ENCODE peak calls at places on chromosomes 12 and 14, in five cellular contexts. L, S, F, I and M are unnamed samples. For H3K4me1, the result is how much of the 10 kb centered on the place peaks cover.

GRCh38 chr14:51650721-51651387 is 856 bp upstream of the FRMD6 start:
- DNase-seq in L (peak), S (peak), F (peak), I (no peak), M (no peak)

GRCh38 chr12:106902053-106902452 is 53.7 kb upstream of the TMEM263 start:
- DNase-seq in L (no peak), S (no peak), F (no peak), I (no peak), M (no peak)

GRCh38 chr12:12606793-12607589 is 4.7 kb upstream of the CREBL2 start:
- DNase-seq in L (no peak), S (no peak), F (no peak), I (no peak), M (no peak)

GRCh38 chr14:58395815-58396626 is at the start of gene TOMM20L:
- DNase-seq in L (peak), S (peak), F (peak), I (peak), M (peak)

GRCh38 chr12:1584326-1584725 is 10.1 kb downstream of the FBXL14 start:
- DNase-seq in L (no peak), S (no peak), F (no peak), I (no peak), M (no peak)

GRCh38 chr12:79301181-79301580 is 389.6 kb downstream of the PAWR start:
- DNase-seq in L (no peak), S (no peak), F (no peak), I (no peak), M (no peak)

GRCh38 chr12:131856366-131857097 is 28.3 kb downstream of the MMP17 start:
- DNase-seq in L (no peak), S (no peak), F (no peak), I (no peak), M (no peak)

GRCh38 chr12:113860059-113860820 is 105.9 kb downstream of the RBM19 start:
- DNase-seq in L (peak), S (no peak), F (no peak), I (no peak), M (no peak)

GRCh38 chr12:42588308-42588836 is 1.2 kb downstream of the PRICKLE1 start:
- DNase-seq in L (no peak), S (no peak), F (no peak), I (no peak), M (no peak)

GRCh38 chr14:96631030-96631429 is 128.8 kb downstream of the PAPOLA start:
- DNase-seq in L (peak), S (no peak), F (no peak), I (no peak), M (no peak)

GRCh38 chr14:67674139-67674479 is 323 bp downstream of the VTI1B start:
- DNase-seq in L (peak), S (peak), F (peak), I (peak), M (peak)

GRCh38 chr14:52827426-52827825 is 36.0 kb upstream of the GNPNAT1 start:
- DNase-seq in L (no peak), S (no peak), F (no peak), I (no peak), M (no peak)

GRCh38 chr12:45415393-45415817 is 199.5 kb downstream of the ANO6 start:
- DNase-seq in L (no peak), S (peak), F (peak), I (peak), M (no peak)

GRCh38 chr12:31011746-31012567 is 61.7 kb upstream of the DDX11 start:
- DNase-seq in L (no peak), S (no peak), F (no peak), I (no peak), M (no peak)

GRCh38 chr12:129660961-129661360 is 242.9 kb downstream of the TMEM132D start:
- DNase-seq in L (no peak), S (no peak), F (no peak), I (no peak), M (no peak)

GRCh38 chr14:90755661-90756304 is 60.4 kb downstream of the TTC7B start:
- DNase-seq in L (no peak), S (no peak), F (no peak), I (no peak), M (no peak)

GRCh38 chr12:92866418-92866817 is 62.7 kb downstream of the EEA1 start:
- DNase-seq in L (no peak), S (no peak), F (no peak), I (no peak), M (no peak)

DNA sequence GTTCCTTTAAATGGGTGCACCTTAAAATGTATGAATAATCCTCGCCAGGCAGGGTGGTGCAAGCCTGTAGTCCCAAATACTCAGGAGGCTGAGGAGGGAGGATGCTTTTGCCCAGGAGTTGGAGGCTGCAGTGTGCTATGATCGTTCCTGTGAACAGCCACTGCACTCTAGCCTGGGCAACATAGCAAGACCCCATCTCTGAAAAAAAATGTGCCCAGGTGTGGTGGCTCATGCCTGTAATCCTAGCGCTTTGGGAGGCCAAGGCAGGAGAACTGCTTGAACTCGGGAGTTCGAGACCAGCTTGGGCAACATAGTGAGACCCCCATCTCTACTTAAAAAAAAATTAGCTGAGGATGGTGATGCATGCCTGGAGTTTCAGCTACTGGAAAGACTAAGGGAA is 39.6 kb downstream of the ACACB start:
- DNase-seq in L (no peak), S (no peak), F (no peak), I (no peak), M (no peak)
- H3K4me1 ChIP-seq in L (under half), S (under half), F (half or more), I (under half), M (under half)

GRCh38 chr14:64758025-64758521 is 53.8 kb downstream of the PLEKHG3 start:
- DNase-seq in L (no peak), S (peak), F (peak), I (no peak), M (no peak)
- H3K4me1 ChIP-seq in L (under half), S (half or more), F (half or more), I (under half), M (under half)

GRCh38 chr14:71583705-71584104 is 348.5 kb upstream of the RGS6 start:
- DNase-seq in L (no peak), S (no peak), F (no peak), I (no peak), M (no peak)

GRCh38 chr14:71588576-71589215 is 343.5 kb upstream of the RGS6 start:
- DNase-seq in L (no peak), S (no peak), F (no peak), I (no peak), M (no peak)

GRCh38 chr14:71583246-71583645 is 349.0 kb upstream of the RGS6 start:
- DNase-seq in L (no peak), S (no peak), F (no peak), I (no peak), M (no peak)

GRCh38 chr14:71588028-71588427 is 344.2 kb upstream of the RGS6 start:
- DNase-seq in L (no peak), S (no peak), F (no peak), I (no peak), M (no peak)

DNA sequence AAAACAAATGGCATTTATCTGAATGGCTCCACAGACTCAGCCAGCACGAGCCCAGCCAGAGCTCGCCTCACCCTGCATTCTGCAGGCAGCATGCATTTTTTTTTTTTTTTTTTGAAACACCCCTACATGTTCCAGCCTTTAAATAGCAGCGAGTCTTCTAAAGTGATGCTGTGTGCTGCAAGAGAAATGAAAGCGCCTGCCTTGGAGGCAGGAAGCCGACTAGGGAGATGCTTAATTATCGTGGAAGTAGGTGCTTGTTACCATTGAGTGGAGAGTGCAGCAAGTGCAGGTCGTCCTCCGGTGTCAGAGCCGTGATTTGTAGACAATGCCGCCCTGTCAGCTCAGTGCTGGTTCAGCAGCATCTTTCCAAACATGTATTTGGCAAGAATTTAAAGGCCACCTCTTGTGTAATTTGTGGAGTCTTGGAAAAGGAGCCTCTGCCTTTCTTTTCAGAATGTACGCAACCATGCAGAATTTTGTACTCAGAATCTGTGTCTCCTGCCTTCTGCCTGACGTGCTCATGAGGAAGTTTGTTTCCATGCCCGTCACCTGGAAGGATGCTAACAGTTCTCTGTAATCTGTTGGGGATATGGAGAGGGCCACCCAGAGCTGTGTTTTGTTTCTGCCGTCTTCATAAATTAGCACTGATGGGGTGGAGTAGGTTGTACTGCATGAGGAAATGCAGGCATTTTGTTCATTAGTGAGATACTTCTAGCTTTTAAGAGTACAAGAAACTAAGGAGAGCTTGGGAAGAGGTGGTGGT is 345.9 kb upstream of the RGS6 start:
- DNase-seq in L (no peak), S (no peak), F (no peak), I (no peak), M (no peak)
- H3K4me1 ChIP-seq in L (under half), S (under half), F (under half), I (under half), M (under half)

DNA sequence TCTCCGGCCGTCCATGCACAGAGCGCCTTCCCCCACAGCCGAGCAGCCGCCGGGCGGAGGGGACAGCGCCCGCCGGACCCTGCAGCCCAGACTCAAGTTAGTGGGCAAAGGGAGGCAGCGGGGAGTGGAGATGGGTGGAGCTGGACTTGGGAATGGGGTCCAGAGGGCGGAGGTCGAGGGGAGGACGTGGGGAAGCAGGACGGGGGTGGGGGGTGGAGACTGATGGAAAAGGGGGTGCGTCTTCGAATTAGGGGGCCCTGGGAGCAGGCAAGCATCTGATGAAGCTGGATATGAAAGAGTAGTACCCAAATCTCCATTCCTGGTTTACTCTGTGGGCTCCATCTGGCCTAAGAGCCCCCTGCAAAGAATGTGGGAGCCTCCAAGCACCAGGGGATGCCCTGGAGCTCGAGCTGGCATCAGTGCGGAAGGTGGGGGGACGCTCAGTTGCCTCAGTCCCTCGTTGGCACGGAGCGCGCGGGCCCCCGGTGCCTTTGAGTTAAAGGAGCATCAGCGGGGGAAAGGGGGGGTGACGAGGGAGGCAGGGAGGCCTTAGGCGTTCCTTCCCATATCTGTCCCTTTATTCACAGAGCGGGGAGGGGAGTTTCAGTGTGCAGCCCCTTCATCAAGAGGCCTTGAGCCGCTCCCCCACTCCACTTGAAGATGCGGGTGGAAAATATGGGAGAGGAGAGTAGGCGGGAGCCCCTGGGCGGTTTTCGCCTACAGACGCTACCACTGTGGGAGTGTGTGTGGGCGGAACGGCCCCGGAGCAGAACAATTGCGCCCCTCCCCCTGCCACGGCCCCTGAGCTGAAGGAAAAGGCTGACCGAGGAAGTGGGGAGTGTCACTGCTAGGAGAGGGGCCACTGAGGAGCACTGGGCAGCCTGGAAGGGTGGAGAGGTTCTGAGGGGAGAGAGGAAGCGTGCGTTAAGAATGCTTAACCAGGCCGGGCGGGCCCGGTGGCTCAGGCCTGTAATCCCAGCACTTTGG is 638 bp downstream of the NAB2 start:
- DNase-seq in L (peak), S (peak), F (peak), I (no peak), M (no peak)
- H3K4me1 ChIP-seq in L (under half), S (under half), F (under half), I (half or more), M (under half)

GRCh38 chr14:24324024-24324423 is 10.8 kb downstream of the ADCY4 start:
- DNase-seq in L (no peak), S (no peak), F (peak), I (no peak), M (no peak)
- H3K4me1 ChIP-seq in L (under half), S (under half), F (under half), I (under half), M (under half)